ENCODE peak calls at places on chromosomes 4 and X, in four cellular contexts. R, I, W and B are unnamed samples.

GRCh38 chr4:77031544-77031943 is 44.2 kb downstream of the CCNI start:
- DNase-seq in R (no peak), I (no peak), W (no peak), B (no peak)

GRCh38 chr4:5870701-5871100 is 22.2 kb downstream of the CRMP1 start:
- DNase-seq in I (no peak), R (peak; percentile 37), W (no peak), B (no peak)

GRCh38 chrX:18377802-18378201 is 23.3 kb upstream of the SCML2 start:
- DNase-seq in R (no peak), I (no peak), W (peak; percentile 53), B (peak; percentile 13)

GRCh38 chrX:1466971-1467561 is 14.4 kb upstream of the ASMTL start:
- DNase-seq in R (peak; percentile 87), I (no peak), W (no peak), B (no peak)

GRCh38 chrX:38175140-38175539 is 45.5 kb downstream of the SRPX start:
- DNase-seq in I (peak; percentile 21), W (peak; percentile 69), R (no peak), B (peak; percentile 60)

GRCh38 chr4:72055566-72055965 is 23.8 kb downstream of the NPFFR2 start:
- DNase-seq in W (no peak), R (no peak), I (no peak), B (no peak)

GRCh38 chr4:57270350-57270749 is 160.2 kb upstream of the IGFBP7 start:
- DNase-seq in R (no peak), I (no peak), W (no peak), B (no peak)

GRCh38 chrX:121389976-121390709 is 342.7 kb downstream of the GLUD2 start:
- DNase-seq in R (no peak), W (no peak), I (peak; percentile 32), B (peak; percentile 0)

GRCh38 chrX:23861215-23861896 is 46.4 kb downstream of the APOO start:
- DNase-seq in R (no peak), W (no peak), I (no peak), B (no peak)

GRCh38 chrX:8730812-8731578 is 942 bp downstream of the ANOS1 start:
- DNase-seq in R (no peak), W (peak; percentile 35), I (peak; percentile 23), B (peak; percentile 9)
- H3K4me3 ChIP-seq in R (peak overlapping the region; percentile 30), W (peak overlapping the region; percentile 84), I (peak overlapping the region; percentile 48), B (peak overlapping the region; percentile 41)

DNA sequence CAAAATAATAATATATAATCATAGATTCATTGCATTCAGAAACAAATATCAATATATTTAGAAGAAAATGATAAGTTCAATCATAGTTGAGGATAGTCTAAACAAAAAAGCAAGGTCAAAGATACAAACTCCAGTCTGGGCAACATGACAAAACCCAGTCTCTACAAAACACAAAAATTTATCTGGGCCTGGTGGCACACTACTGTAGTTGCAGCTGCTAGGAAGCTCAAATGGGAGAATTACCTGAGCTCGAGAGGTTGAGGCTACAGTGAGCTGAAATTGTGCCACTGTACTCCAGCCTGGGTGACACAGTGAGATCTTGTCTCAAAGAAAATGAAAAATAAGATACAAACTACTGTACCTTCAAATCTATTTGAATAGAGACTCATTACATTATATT is 52.7 kb upstream of the ANXA10 start:
- DNase-seq in I (no peak), W (no peak), R (no peak), B (no peak)
- TF ChIP-seq CTCF in I (no peak), W (no peak), R (no peak), B (no peak)

DNA sequence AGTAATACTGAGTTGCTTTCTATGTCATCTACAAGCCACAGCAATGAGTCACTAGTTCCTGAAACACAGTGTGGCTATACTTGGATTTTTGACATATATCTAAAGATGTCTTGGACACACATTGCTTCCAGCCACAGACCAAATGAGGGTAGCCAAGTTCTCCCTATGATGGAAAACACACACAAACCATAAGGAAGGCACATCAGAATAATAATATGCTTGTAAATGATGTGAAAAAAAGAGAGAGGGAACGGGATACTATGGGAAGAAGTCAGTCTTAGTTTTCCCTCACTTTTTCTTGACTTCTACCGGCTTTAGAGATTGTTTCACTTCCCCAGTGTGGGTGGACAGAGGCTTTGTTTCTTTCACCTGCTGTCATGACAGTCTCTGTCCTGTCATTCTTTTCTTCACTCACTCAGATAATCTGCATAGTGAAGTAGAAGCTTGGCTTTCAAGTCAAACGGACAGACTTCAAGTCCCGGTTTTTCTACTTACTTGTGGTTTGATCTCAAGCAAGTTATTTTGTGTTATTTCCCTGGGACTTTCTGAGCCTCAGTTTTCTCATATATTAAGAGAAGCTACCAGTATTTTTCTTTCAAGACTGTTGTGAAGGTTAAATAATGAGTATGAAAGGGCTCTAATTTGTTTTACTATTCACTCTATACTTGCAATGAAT is 34.7 kb downstream of the P2RY10 start:
- DNase-seq in W (no peak), R (no peak), I (no peak), B (no peak)
- H3K4me3 ChIP-seq in W (no peak overlapping the region), R (no peak overlapping the region), I (no peak overlapping the region), B (no peak overlapping the region)

GRCh38 chr4:152778656-152779512 is 646 bp downstream of the TIGD4 start:
- DNase-seq in I (peak; percentile 30), R (peak; percentile 77), W (peak; percentile 77), B (peak; percentile 21)

GRCh38 chr4:152777488-152777887 is 2.0 kb downstream of the TIGD4 start:
- DNase-seq in I (no peak), W (no peak), R (no peak), B (no peak)

GRCh38 chr4:152780267-152780811 is 585 bp downstream of the ARFIP1 start:
- DNase-seq in W (peak; percentile 52), R (no peak), I (no peak), B (peak; percentile 35)

GRCh38 chr4:152776352-152776751 is 3.2 kb downstream of the TIGD4 start:
- DNase-seq in W (no peak), I (peak; percentile 17), R (no peak), B (peak; percentile 27)

DNA sequence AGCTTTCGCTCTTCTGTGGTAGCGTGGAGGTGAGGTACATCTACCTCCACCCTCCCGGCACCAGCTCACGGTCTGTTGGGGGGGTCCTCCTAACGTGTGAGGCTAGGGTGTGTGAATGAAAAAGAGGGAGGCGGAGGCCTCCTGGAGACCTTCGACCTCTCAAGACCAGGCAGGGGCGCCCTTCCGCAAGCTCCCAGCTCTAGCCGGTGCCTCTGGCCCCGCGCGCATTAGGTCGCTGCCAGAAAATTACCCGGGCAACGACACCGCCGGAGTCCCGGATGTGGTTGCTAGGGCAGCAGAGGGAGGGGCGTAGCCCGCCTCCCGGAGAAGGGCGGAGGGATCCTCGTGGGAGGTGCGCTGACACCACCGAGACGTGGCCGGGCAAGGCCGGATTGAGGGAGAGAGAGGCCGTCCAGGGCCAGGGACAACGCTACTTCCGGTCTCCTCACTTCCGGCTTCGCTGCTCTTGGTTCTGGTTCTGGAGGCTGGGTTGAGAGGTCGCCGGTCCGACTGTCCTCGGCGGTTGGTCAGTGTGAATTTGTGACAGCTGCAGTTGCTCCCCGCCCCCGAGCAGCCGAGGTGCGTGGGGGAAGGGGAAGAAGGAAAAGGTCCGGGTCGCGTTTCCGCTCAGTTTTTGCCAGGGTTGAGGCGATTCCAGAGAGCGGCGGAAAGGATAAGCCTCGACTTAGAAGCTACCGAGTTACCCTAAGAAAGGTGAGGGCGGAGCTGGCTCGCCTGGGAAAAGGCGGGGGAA is at the start of the genes ARFIP1 and TIGD4:
- DNase-seq in I (peak; percentile 97), W (peak; percentile 99), R (peak; percentile 99), B (peak; percentile 98)
- TF ChIP-seq CTCF in I (no peak), W (peak; percentile 49), R (peak; percentile 4), B (no peak)

GRCh38 chr4:113684534-113685091 is 76.9 kb downstream of the CAMK2D start:
- DNase-seq in R (no peak), I (no peak), W (peak; percentile 19), B (peak; percentile 38)

GRCh38 chr4:113682730-113683129 is 78.8 kb downstream of the CAMK2D start:
- DNase-seq in R (no peak), W (no peak), I (peak; percentile 32), B (peak; percentile 62)

GRCh38 chr4:113678651-113679050 is 82.9 kb downstream of the CAMK2D start:
- DNase-seq in R (no peak), I (no peak), W (no peak), B (no peak)

GRCh38 chr4:113686950-113687718 is 74.4 kb downstream of the CAMK2D start:
- DNase-seq in W (no peak), R (no peak), I (no peak), B (no peak)

DNA sequence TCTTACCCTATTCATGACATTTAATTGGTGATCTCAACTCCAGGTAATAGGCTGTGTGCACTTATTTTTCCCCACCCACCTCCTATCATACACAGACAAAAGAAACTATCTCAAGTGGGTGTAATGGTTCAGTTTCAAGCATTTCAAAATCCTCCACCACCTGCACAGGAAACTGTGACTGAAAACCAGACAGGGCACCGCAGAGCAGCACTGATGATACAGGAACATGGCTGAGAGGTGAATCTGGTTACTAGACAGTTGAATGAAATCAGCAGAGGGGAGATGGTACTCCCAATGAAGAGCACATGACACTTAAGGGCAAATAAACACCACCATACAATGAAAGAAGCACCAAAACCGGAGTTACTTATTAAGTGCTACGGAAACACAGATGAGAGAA is 78.4 kb downstream of the CAMK2D start:
- DNase-seq in W (no peak), R (no peak), I (peak; percentile 45), B (peak; percentile 45)
- H3K4me3 ChIP-seq in W (no peak overlapping the region), R (no peak overlapping the region), I (no peak overlapping the region), B (no peak overlapping the region)

GRCh38 chr4:107518076-107518475 is 202.0 kb downstream of the PAPSS1 start:
- DNase-seq in W (no peak), I (no peak), R (no peak), B (peak; percentile 2)

GRCh38 chr4:107520368-107520767 is 199.7 kb downstream of the PAPSS1 start:
- DNase-seq in I (no peak), R (no peak), W (no peak), B (no peak)

DNA sequence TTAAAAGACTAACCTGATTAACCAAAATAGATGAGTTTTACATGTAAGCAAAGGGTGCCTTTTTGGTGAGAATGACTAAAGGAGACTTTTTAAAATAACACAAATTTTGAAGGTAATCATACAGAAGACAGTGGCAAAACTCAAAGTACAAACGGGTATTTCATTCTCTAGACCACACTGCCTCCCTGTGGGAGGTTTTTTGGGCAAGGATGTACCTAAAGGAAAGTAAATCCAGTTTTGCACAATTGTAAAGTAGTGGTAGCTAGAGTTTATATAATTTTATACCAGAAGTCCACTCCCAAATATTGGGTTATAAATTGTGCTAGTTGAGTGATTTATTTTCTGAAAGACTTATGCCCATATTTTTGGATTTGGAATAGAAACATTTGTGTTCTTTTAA is 201.0 kb downstream of the PAPSS1 start:
- DNase-seq in I (peak; percentile 8), W (peak; percentile 47), R (no peak), B (peak; percentile 58)
- TF ChIP-seq CTCF in I (peak; percentile 44), W (peak; percentile 67), R (no peak), B (peak; percentile 73)

DNA sequence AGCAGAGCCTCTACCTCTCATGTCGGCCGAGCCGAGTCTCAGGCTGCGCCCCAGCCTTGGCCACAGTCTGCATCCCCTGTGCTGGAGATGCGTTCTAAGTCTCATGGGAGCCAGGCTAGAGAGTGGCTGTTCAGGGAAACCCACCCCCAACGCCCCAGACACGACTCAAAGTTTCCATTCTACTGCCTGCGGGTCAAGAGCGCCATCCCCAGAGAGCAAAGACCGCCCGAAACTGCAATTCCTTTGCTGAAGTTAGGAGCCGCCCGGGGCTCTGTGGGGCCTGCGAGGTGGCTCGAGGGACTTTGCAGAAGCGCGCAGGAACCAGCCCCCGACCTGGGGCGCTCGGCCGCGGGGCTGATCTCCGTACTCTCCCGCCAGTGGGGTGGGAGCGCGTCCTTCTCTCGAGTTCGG is 10.0 kb upstream of the ELF4 start:
- DNase-seq in W (peak; percentile 63), I (no peak), R (no peak), B (no peak)
- H3K4me3 ChIP-seq in W (peak overlapping the region; percentile 44), I (no peak overlapping the region), R (peak overlapping the region; percentile 41), B (peak overlapping the region; percentile 20)